ENCODE peak calls at places on chromosomes 12 and 14, in five cellular contexts. G is AG09309, D is heart right ventricle, V is choroid plexus epithelial cell, R is pancreas. J is an unnamed sample.

GRCh38 chr14:47302121-47302520 is 373.3 kb downstream of the MDGA2 start:
- DNase-seq in G (no peak), D (no peak), V (no peak), R (no peak), J (no peak)

GRCh38 chr14:61642246-61642982 is 52.9 kb upstream of the HIF1A start:
- DNase-seq in G (no peak), D (no peak), V (peak), R (no peak), J (no peak)

GRCh38 chr12:80849367-80849766 is 88.4 kb downstream of the LIN7A start:
- DNase-seq in G (no peak), D (no peak), V (no peak), R (no peak), J (no peak)

GRCh38 chr14:50001999-50002925 is 109.4 kb downstream of the ARF6 start:
- DNase-seq in G (no peak), D (peak), V (no peak), R (peak), J (no peak)

GRCh38 chr12:57460457-57461325 is 1.1 kb downstream of the GLI1 start:
- DNase-seq in G (no peak), D (no peak), V (no peak), R (no peak), J (no peak)

GRCh38 chr14:104353921-104354701 is 215.7 kb downstream of the KIF26A start:
- DNase-seq in G (no peak), D (peak), V (no peak), R (no peak), J (peak)

GRCh38 chr12:13724136-13724535 is 257.3 kb downstream of the GRIN2B start:
- DNase-seq in G (no peak), D (no peak), V (no peak), R (no peak), J (no peak)

GRCh38 chr14:92135269-92135668 is 13.5 kb downstream of the CPSF2 start:
- DNase-seq in G (no peak), D (no peak), V (peak), R (no peak), J (no peak)

GRCh38 chr14:102777711-102778615 is 714 bp downstream of the TRAF3 start:
- DNase-seq in G (no peak), D (peak), V (peak), R (peak), J (no peak)

GRCh38 chr14:44616204-44616603 is 109.1 kb upstream of the FSCB start:
- DNase-seq in G (no peak), D (no peak), V (no peak), R (no peak), J (no peak)

GRCh38 chr12:50650285-50650684 is 113.6 kb upstream of the ATF1 start:
- DNase-seq in G (no peak), D (no peak), V (no peak), R (no peak), J (no peak)

GRCh38 chr14:64279719-64280668 is 14.2 kb downstream of the ESR2 start:
- DNase-seq in G (no peak), D (no peak), V (peak), R (no peak), J (no peak)

GRCh38 chr14:21861153-21861552 is 187.5 kb upstream of the OR4E1 start:
- DNase-seq in G (no peak), D (no peak), V (no peak), R (no peak), J (no peak)

GRCh38 chr12:990649-991349 is at the start of gene ERC1:
- DNase-seq in G (peak), D (peak), V (peak), R (peak), J (peak)

GRCh38 chr12:6069452-6070093 is 54.9 kb downstream of the VWF start:
- DNase-seq in G (peak), D (no peak), V (peak), R (no peak), J (no peak)

GRCh38 chr14:43528321-43528720 is 978.8 kb downstream of the FSCB start:
- DNase-seq in G (no peak), D (no peak), V (no peak), R (no peak), J (no peak)

GRCh38 chr12:89073027-89073398 is 279.3 kb downstream of the DUSP6 start:
- DNase-seq in G (peak), D (no peak), V (peak), R (peak), J (no peak)

GRCh38 chr14:63910593-63911363 is 58.0 kb downstream of the SYNE2 start:
- DNase-seq in G (no peak), D (no peak), V (no peak), R (no peak), J (no peak)

GRCh38 chr14:38107216-38107631 is 100.5 kb upstream of the SSTR1 start:
- DNase-seq in G (no peak), D (no peak), V (no peak), R (no peak), J (no peak)

GRCh38 chr12:124055066-124055465 is 82.1 kb downstream of the ZNF664 start:
- DNase-seq in G (no peak), D (no peak), V (no peak), R (no peak), J (no peak)

GRCh38 chr12:41527529-41528116 is 339.5 kb downstream of the PDZRN4 start:
- DNase-seq in G (no peak), D (no peak), V (no peak), R (no peak), J (no peak)

GRCh38 chr12:125203145-125203765 is 138.0 kb downstream of the AACS start:
- DNase-seq in G (no peak), D (no peak), V (peak), R (no peak), J (no peak)

GRCh38 chr12:46577063-46577776 is 204.6 kb upstream of the SLC38A2 start:
- DNase-seq in G (no peak), D (no peak), V (no peak), R (no peak), J (no peak)

GRCh38 chr12:113416091-113416754 is 6.0 kb upstream of the SDSL start:
- DNase-seq in G (no peak), D (no peak), V (peak), R (no peak), J (no peak)

GRCh38 chr14:38210168-38210567 is 2.5 kb downstream of the SSTR1 start:
- DNase-seq in G (peak), D (no peak), V (no peak), R (no peak), J (no peak)

GRCh38 chr14:90755661-90756304 is 60.4 kb downstream of the TTC7B start:
- DNase-seq in G (no peak), D (no peak), V (peak), R (no peak), J (no peak)

GRCh38 chr12:114167431-114167830 is 201.3 kb upstream of the RBM19 start:
- DNase-seq in G (peak), D (no peak), V (no peak), R (no peak), J (no peak)

GRCh38 chr14:95507174-95507573 is 9.3 kb downstream of the SYNE3 start:
- DNase-seq in G (peak), D (peak), V (peak), R (peak), J (no peak)

GRCh38 chr12:82789674-82790073 is 103.0 kb downstream of the TMTC2 start:
- DNase-seq in G (no peak), D (no peak), V (no peak), R (no peak), J (no peak)

GRCh38 chr14:94387051-94388026 is 1.1 kb downstream of the SERPINA1 start:
- DNase-seq in G (no peak), D (no peak), V (no peak), R (no peak), J (no peak)

GRCh38 chr12:82694970-82695369 is 8.3 kb downstream of the TMTC2 start:
- DNase-seq in G (peak), D (no peak), V (peak), R (no peak), J (no peak)

GRCh38 chr12:31034372-31034771 is 39.3 kb upstream of the DDX11 start:
- DNase-seq in G (no peak), D (no peak), V (no peak), R (no peak), J (no peak)

GRCh38 chr12:50066402-50066801 is 9.0 kb downstream of the ASIC1 start:
- DNase-seq in G (peak), D (no peak), V (peak), R (no peak), J (no peak)

DNA sequence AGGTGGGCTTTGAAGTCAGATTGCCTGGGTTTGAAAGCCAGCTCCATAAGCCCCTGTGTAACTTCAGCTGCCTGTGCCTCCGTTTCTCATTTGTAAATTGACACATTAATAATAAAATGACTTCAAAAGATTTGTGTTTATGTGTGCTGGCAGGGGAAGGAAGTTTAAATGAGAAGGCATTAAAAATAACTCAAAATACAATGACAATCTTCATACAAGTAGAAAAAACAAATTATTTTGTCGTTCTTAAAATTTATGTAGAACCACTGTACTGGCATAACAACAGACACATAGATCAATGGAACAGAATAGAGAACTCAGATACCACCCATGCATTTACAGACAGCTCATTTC is 83.0 kb downstream of the PPM1A start:
- DNase-seq in G (no peak), D (no peak), V (no peak), R (no peak), J (no peak)
- TF ChIP-seq CTCF in G (no peak), D (peak), V (no peak), R (no peak), J (peak)

DNA sequence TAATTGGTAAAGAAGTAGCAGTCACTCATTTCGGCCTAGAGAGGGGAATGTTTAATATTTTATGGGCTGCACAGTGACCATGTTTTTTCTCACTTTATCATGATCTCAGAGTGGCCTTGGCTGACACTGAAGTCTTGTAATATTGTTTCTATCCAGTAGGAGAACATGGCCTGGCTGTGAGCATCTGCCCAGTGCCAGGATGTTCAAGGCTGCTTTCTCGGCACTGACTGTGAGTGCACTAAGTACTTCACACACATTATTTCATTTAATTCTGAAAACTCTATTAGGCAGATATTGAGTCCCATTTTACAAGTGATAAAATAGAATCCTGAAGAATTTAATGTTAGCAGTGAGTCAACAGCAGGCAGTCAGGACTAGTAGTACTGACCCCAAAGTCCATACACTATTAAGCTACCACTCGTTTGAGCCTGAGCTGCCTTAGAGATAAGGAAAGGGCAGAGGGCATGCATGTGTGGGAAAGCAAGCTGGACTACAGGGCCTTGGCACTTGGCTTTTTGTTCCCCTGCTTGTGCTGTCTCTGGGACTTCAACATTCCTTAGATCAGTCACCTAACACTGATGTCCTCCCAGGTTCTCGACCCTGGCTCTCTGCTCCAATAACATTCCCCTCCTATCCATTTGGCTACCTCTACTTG is 42.2 kb upstream of the APPL2 start:
- DNase-seq in G (no peak), D (no peak), V (peak), R (no peak), J (no peak)
- TF ChIP-seq CTCF in G (peak), D (no peak), V (peak), R (no peak), J (peak)

DNA sequence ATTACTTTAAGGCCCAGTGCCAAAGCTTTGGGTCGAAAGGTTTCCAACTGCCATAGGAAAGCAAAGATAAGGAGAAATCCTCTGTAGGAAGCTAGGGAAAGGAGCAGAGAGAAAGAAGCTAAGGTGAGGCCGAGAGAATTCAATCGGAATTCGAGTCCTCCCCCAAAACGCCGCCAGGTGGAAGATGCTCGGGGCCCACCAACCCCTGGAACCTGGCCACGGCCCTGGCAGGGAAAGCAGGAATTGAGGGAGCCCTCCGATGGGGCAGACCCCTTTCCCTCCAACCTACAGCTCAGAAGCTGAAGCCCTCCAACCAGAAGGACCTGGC is 498 bp downstream of the GMFB start:
- DNase-seq in G (no peak), D (no peak), V (no peak), R (no peak), J (no peak)
- TF ChIP-seq CTCF in G (no peak), D (no peak), V (peak), R (no peak), J (peak)

DNA sequence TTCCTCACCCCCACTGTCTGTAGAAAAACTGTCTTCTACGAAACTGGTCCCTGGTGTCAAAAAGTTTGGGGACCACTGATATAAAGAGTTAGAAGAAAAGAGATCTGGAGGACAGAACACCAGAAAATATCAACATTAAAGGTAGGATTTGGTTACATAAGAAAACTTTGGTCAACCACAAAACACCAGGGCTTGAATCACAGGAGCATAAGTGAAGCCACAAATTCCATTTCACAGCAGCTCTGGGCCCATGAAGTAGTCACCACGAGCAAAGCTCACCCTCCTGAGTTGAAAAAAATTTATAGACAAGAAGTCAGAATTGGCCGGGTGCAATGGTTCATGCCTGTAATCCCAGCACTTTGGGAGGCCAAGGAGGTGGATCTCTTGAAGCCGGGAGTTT is 19.4 kb downstream of the RALGAPA1 start:
- DNase-seq in G (peak), D (no peak), V (peak), R (no peak), J (no peak)
- TF ChIP-seq CTCF in G (no peak), D (no peak), V (no peak), R (no peak), J (no peak)

GRCh38 chr12:103768467-103769123 is 72.4 kb downstream of the NT5DC3 start:
- DNase-seq in G (no peak), D (no peak), V (peak), R (no peak), J (no peak)
- TF ChIP-seq CTCF in G (no peak), D (no peak), V (peak), R (no peak), J (no peak)

GRCh38 chr12:20272171-20272570 is 96.2 kb upstream of the PDE3A start:
- DNase-seq in G (no peak), D (no peak), V (no peak), R (no peak), J (no peak)
- TF ChIP-seq CTCF in G (no peak), D (no peak), V (no peak), R (no peak), J (no peak)

DNA sequence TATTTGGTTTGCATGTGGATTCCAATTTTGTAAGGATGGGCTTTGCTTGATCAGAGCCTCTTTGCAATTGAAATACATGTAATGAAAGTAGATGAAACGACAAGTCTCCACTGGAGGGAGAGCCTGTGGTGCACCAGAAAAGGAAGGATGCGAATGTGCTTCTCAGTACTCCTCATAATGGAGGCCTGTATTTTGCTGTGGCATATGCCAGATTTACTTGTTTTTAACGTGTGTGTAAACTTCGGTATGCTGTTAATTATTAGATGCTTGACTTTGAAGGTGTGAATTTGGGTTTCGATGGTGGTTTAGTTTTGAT is 2.8 kb downstream of the DYRK2 start:
- DNase-seq in G (no peak), D (no peak), V (peak), R (no peak), J (no peak)
- TF ChIP-seq CTCF in G (peak), D (no peak), V (peak), R (no peak), J (peak)

GRCh38 chr12:119957135-119957534 is 31.9 kb upstream of the BICDL1 start:
- DNase-seq in G (no peak), D (no peak), V (no peak), R (no peak), J (no peak)

GRCh38 chr12:119959435-119959834 is 29.6 kb upstream of the BICDL1 start:
- DNase-seq in G (no peak), D (no peak), V (no peak), R (no peak), J (no peak)

DNA sequence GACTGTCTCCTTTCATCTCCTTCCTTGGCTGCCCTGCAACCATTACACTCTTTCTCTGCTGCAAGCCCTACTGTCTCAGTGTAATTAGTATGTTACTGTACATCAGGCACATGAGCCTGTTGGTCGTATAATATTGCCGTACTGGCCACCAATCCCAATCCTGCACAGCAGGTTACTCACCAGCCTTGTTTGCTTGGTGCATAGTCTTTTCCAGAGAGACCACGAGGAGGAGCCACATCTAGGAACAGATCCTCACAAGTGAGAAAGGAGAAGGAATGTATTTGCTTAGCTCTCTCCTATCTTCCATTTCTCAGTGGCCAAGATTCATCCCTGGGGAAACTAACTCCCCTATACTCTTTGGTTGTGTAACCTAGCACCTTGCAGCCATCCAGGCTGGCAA is 33.0 kb upstream of the BICDL1 start:
- DNase-seq in G (no peak), D (no peak), V (peak), R (no peak), J (no peak)
- TF ChIP-seq CTCF in G (no peak), D (no peak), V (no peak), R (no peak), J (no peak)

GRCh38 chr12:111293266-111294009 is 75.5 kb downstream of the PHETA1 start:
- DNase-seq in G (no peak), D (no peak), V (no peak), R (no peak), J (no peak)
- TF ChIP-seq CTCF in G (no peak), D (no peak), V (no peak), R (no peak), J (no peak)

J was measured in type B pancreatic cell.